ENCODE peak calls at places on chromosomes 16 and 17, in eight cellular contexts. K is dorsolateral prefrontal cortex; D is spleen; U is EL; V is neural crest cell; Q is naive thymus-derived CD8-positive, alpha-beta T cell; N is KG1; G is right cardiac atrium. F is an unnamed sample.

GRCh38 chr17:29778936-29779811 is 150.9 kb downstream of the SSH2 start:
- DNase-seq in N (peak), G (peak), D (peak), V (peak), Q (peak), U (peak), K (peak), F (peak)

GRCh38 chr17:74417178-74418045 is 14.5 kb upstream of the GPRC5C start:
- DNase-seq in U (peak), D (no peak), K (no peak), G (no peak), N (no peak), Q (no peak), V (no peak), F (peak)

GRCh38 chr17:42422958-42423712 is at the start of gene CAVIN1:
- DNase-seq in Q (no peak), D (peak), V (no peak), N (no peak), K (peak), U (peak), G (peak), F (peak)

GRCh38 chr16:72371307-72372081 is 199.5 kb upstream of the PMFBP1 start:
- DNase-seq in U (peak), D (no peak), Q (no peak), N (no peak), K (no peak), V (no peak), G (no peak), F (no peak)

GRCh38 chr17:75153854-75154194 is 488 bp downstream of the JPT1 start:
- DNase-seq in G (no peak), Q (no peak), V (peak), K (peak), D (peak), N (no peak), U (peak), F (no peak)

GRCh38 chr17:17152385-17152784 is 53.7 kb downstream of the PLD6 start:
- DNase-seq in N (no peak), D (no peak), V (no peak), G (peak), U (peak), K (no peak), Q (no peak), F (no peak)

GRCh38 chr16:24518498-24518897 is 20.9 kb upstream of the RBBP6 start:
- DNase-seq in D (no peak), Q (no peak), N (no peak), U (no peak), K (no peak), V (no peak), G (no peak), F (no peak)

GRCh38 chr17:59631221-59631720 is 11.6 kb downstream of the CLTC start:
- DNase-seq in U (no peak), G (no peak), K (no peak), N (no peak), V (no peak), Q (no peak), D (no peak), F (no peak)